ENCODE peak calls at places on chromosome 19, in six cellular contexts. One of them, this sample, is unnamed.

GRCh38 chr19:30653646-30654386 is 281.6 kb downstream of the ZNF536 start:
- DNase-seq in A549: no peak
- DNase-seq in ovary: no peak
- DNase-seq in tibial nerve: no peak
- DNase-seq in stomach: no peak
- DNase-seq in sigmoid colon: no peak
- DNase-seq in this sample: no peak

GRCh38 chr19:35037716-35038622 is 3.6 kb upstream of the HPN start:
- DNase-seq in A549: no peak
- DNase-seq in ovary: no peak
- DNase-seq in tibial nerve: no peak
- DNase-seq in stomach: no peak
- DNase-seq in sigmoid colon: no peak
- DNase-seq in this sample: no peak

GRCh38 chr19:33298146-33298911 is 4.0 kb downstream of the CEBPA start:
- DNase-seq in A549: no peak
- DNase-seq in ovary: no peak
- DNase-seq in tibial nerve: no peak
- DNase-seq in stomach: peak; percentile 39
- DNase-seq in sigmoid colon: peak; percentile 62
- DNase-seq in this sample: peak; percentile 90

GRCh38 chr19:4066682-4067395 is at the start of gene ZBTB7A:
- DNase-seq in A549: peak; percentile 70
- DNase-seq in ovary: peak; percentile 83
- DNase-seq in tibial nerve: peak; percentile 77
- DNase-seq in stomach: peak; percentile 91
- DNase-seq in sigmoid colon: peak; percentile 95
- DNase-seq in this sample: peak; percentile 96

GRCh38 chr19:679418-680286 is 3.5 kb downstream of the FSTL3 start:
- DNase-seq in A549: peak; percentile 59
- DNase-seq in ovary: peak; percentile 92
- DNase-seq in tibial nerve: peak; percentile 41
- DNase-seq in stomach: peak; percentile 57
- DNase-seq in sigmoid colon: peak; percentile 93
- DNase-seq in this sample: peak; percentile 57

GRCh38 chr19:45558399-45558878 is 26.2 kb downstream of the OPA3 start:
- DNase-seq in A549: peak; percentile 81
- DNase-seq in ovary: no peak
- DNase-seq in tibial nerve: peak; percentile 31
- DNase-seq in stomach: peak; percentile 56
- DNase-seq in sigmoid colon: no peak
- DNase-seq in this sample: peak; percentile 65

GRCh38 chr19:39317476-39317875 is 3.2 kb downstream of the LRFN1 start:
- DNase-seq in A549: no peak
- DNase-seq in ovary: no peak
- DNase-seq in tibial nerve: no peak
- DNase-seq in stomach: no peak
- DNase-seq in sigmoid colon: no peak
- DNase-seq in this sample: no peak

GRCh38 chr19:45766293-45766918 is 2.6 kb downstream of the SIX5 start:
- DNase-seq in A549: no peak
- DNase-seq in ovary: peak; percentile 63
- DNase-seq in tibial nerve: no peak
- DNase-seq in stomach: no peak
- DNase-seq in sigmoid colon: peak; percentile 71
- DNase-seq in this sample: peak; percentile 74

GRCh38 chr19:7507884-7508283 is 8.0 kb upstream of the ZNF358 start:
- DNase-seq in A549: peak; percentile 79
- DNase-seq in ovary: peak; percentile 84
- DNase-seq in tibial nerve: peak; percentile 56
- DNase-seq in stomach: peak; percentile 80
- DNase-seq in sigmoid colon: peak; percentile 83
- DNase-seq in this sample: peak; percentile 87

GRCh38 chr19:1470864-1471513 is 8.0 kb downstream of the C19orf25 start:
- DNase-seq in A549: no peak
- DNase-seq in ovary: no peak
- DNase-seq in tibial nerve: no peak
- DNase-seq in stomach: no peak
- DNase-seq in sigmoid colon: no peak
- DNase-seq in this sample: peak; percentile 86

GRCh38 chr19:45779231-45780145 is 2.8 kb downstream of the DMPK start:
- DNase-seq in A549: peak; percentile 94
- DNase-seq in ovary: peak; percentile 96
- DNase-seq in tibial nerve: peak; percentile 90
- DNase-seq in stomach: peak; percentile 98
- DNase-seq in sigmoid colon: peak; percentile 96
- DNase-seq in this sample: peak; percentile 97

GRCh38 chr19:46068345-46069258 is 27.8 kb upstream of the IGFL4 start:
- DNase-seq in A549: peak; percentile 68
- DNase-seq in ovary: no peak
- DNase-seq in tibial nerve: no peak
- DNase-seq in stomach: no peak
- DNase-seq in sigmoid colon: no peak
- DNase-seq in this sample: no peak

GRCh38 chr19:5953034-5953589 is 24.8 kb downstream of the RANBP3 start:
- DNase-seq in A549: no peak
- DNase-seq in ovary: no peak
- DNase-seq in tibial nerve: no peak
- DNase-seq in stomach: no peak
- DNase-seq in sigmoid colon: peak; percentile 22
- DNase-seq in this sample: no peak

GRCh38 chr19:55257461-55258411 is 1.1 kb downstream of the PPP6R1 start:
- DNase-seq in A549: no peak
- DNase-seq in ovary: no peak
- DNase-seq in tibial nerve: no peak
- DNase-seq in stomach: no peak
- DNase-seq in sigmoid colon: no peak
- DNase-seq in this sample: no peak

GRCh38 chr19:36686365-36687213 is 823 bp upstream of the ZNF567 start:
- DNase-seq in A549: no peak
- DNase-seq in ovary: peak; percentile 44
- DNase-seq in tibial nerve: no peak
- DNase-seq in stomach: no peak
- DNase-seq in sigmoid colon: no peak
- DNase-seq in this sample: peak; percentile 25

GRCh38 chr19:11450570-11451326 is 15.3 kb downstream of the PRKCSH start:
- DNase-seq in A549: no peak
- DNase-seq in ovary: no peak
- DNase-seq in tibial nerve: no peak
- DNase-seq in stomach: no peak
- DNase-seq in sigmoid colon: no peak
- DNase-seq in this sample: no peak

GRCh38 chr19:33998739-33999345 is 173.5 kb upstream of the LSM14A start:
- DNase-seq in A549: peak; percentile 44
- DNase-seq in ovary: no peak
- DNase-seq in tibial nerve: no peak
- DNase-seq in stomach: no peak
- DNase-seq in sigmoid colon: no peak
- DNase-seq in this sample: no peak

GRCh38 chr19:48354332-48354992 is 9.3 kb downstream of the TMEM143 start:
- DNase-seq in A549: peak; percentile 92
- DNase-seq in ovary: no peak
- DNase-seq in tibial nerve: no peak
- DNase-seq in stomach: no peak
- DNase-seq in sigmoid colon: no peak
- DNase-seq in this sample: no peak

GRCh38 chr19:45636275-45636674 is 2.9 kb downstream of the EML2 start:
- DNase-seq in A549: no peak
- DNase-seq in ovary: no peak
- DNase-seq in tibial nerve: no peak
- DNase-seq in stomach: no peak
- DNase-seq in sigmoid colon: no peak
- DNase-seq in this sample: no peak

GRCh38 chr19:45554481-45554880 is 30.1 kb downstream of the OPA3 start:
- DNase-seq in A549: no peak
- DNase-seq in ovary: no peak
- DNase-seq in tibial nerve: no peak
- DNase-seq in stomach: no peak
- DNase-seq in sigmoid colon: no peak
- DNase-seq in this sample: no peak

GRCh38 chr19:35468637-35469036 is 20.6 kb downstream of the FFAR2 start:
- DNase-seq in A549: peak; percentile 82
- DNase-seq in ovary: peak; percentile 46
- DNase-seq in tibial nerve: peak; percentile 23
- DNase-seq in stomach: peak; percentile 70
- DNase-seq in sigmoid colon: no peak
- DNase-seq in this sample: no peak

GRCh38 chr19:34555447-34555846 is 73.9 kb downstream of the WTIP start:
- DNase-seq in A549: peak; percentile 18
- DNase-seq in ovary: no peak
- DNase-seq in tibial nerve: no peak
- DNase-seq in stomach: no peak
- DNase-seq in sigmoid colon: no peak
- DNase-seq in this sample: no peak

GRCh38 chr19:56350416-56351045 is 35.9 kb upstream of the ZSCAN5A start:
- DNase-seq in A549: peak; percentile 11
- DNase-seq in ovary: no peak
- DNase-seq in tibial nerve: peak; percentile 74
- DNase-seq in stomach: peak; percentile 39
- DNase-seq in sigmoid colon: no peak
- DNase-seq in this sample: no peak

GRCh38 chr19:12647490-12648071 is 19.0 kb downstream of the MAN2B1 start:
- DNase-seq in A549: no peak
- DNase-seq in ovary: peak; percentile 83
- DNase-seq in tibial nerve: peak; percentile 18
- DNase-seq in stomach: peak; percentile 82
- DNase-seq in sigmoid colon: peak; percentile 83
- DNase-seq in this sample: peak; percentile 89

GRCh38 chr19:12646551-12646950 is 20.0 kb downstream of the MAN2B1 start:
- DNase-seq in A549: no peak
- DNase-seq in ovary: no peak
- DNase-seq in tibial nerve: no peak
- DNase-seq in stomach: no peak
- DNase-seq in sigmoid colon: no peak
- DNase-seq in this sample: no peak

GRCh38 chr19:12647047-12647446 is 19.5 kb downstream of the MAN2B1 start:
- DNase-seq in A549: no peak
- DNase-seq in ovary: no peak
- DNase-seq in tibial nerve: no peak
- DNase-seq in stomach: no peak
- DNase-seq in sigmoid colon: no peak
- DNase-seq in this sample: no peak

GRCh38 chr19:12649941-12650340 is 16.6 kb downstream of the MAN2B1 start:
- DNase-seq in A549: no peak
- DNase-seq in ovary: no peak
- DNase-seq in tibial nerve: no peak
- DNase-seq in stomach: no peak
- DNase-seq in sigmoid colon: no peak
- DNase-seq in this sample: no peak

GRCh38 chr19:12648088-12648487 is 18.5 kb downstream of the MAN2B1 start:
- DNase-seq in A549: no peak
- DNase-seq in ovary: peak; percentile 61
- DNase-seq in tibial nerve: no peak
- DNase-seq in stomach: no peak
- DNase-seq in sigmoid colon: no peak
- DNase-seq in this sample: peak; percentile 86
- TF ChIP-seq POLR2A in A549: no peak
- TF ChIP-seq POLR2A in ovary: no peak
- TF ChIP-seq POLR2A in tibial nerve: no peak
- TF ChIP-seq POLR2A in stomach: no peak
- TF ChIP-seq POLR2A in sigmoid colon: no peak
- TF ChIP-seq POLR2A in this sample: no peak

GRCh38 chr19:18833141-18833476 is 1.4 kb downstream of the UPF1 start:
- DNase-seq in A549: no peak
- DNase-seq in ovary: no peak
- DNase-seq in tibial nerve: no peak
- DNase-seq in stomach: no peak
- DNase-seq in sigmoid colon: no peak
- DNase-seq in this sample: no peak

GRCh38 chr19:18833849-18834643 is 2.3 kb downstream of the UPF1 start:
- DNase-seq in A549: no peak
- DNase-seq in ovary: no peak
- DNase-seq in tibial nerve: no peak
- DNase-seq in stomach: no peak
- DNase-seq in sigmoid colon: no peak
- DNase-seq in this sample: peak; percentile 46

GRCh38 chr19:18832331-18833140 is 777 bp downstream of the UPF1 start:
- DNase-seq in A549: peak; percentile 25
- DNase-seq in ovary: peak; percentile 67
- DNase-seq in tibial nerve: no peak
- DNase-seq in stomach: no peak
- DNase-seq in sigmoid colon: no peak
- DNase-seq in this sample: peak; percentile 41

GRCh38 chr19:18831524-18832330 is at the start of gene UPF1:
- DNase-seq in A549: peak; percentile 72
- DNase-seq in ovary: peak; percentile 96
- DNase-seq in tibial nerve: peak; percentile 76
- DNase-seq in stomach: peak; percentile 94
- DNase-seq in sigmoid colon: peak; percentile 95
- DNase-seq in this sample: peak; percentile 100

GRCh38 chr19:18834644-18834984 is 2.9 kb downstream of the UPF1 start:
- DNase-seq in A549: no peak
- DNase-seq in ovary: no peak
- DNase-seq in tibial nerve: no peak
- DNase-seq in stomach: no peak
- DNase-seq in sigmoid colon: no peak
- DNase-seq in this sample: no peak
- H3K9me3 ChIP-seq in A549: no peaks in the 10 kb centered on the region
- H3K9me3 ChIP-seq in ovary: no peaks in the 10 kb centered on the region
- H3K9me3 ChIP-seq in tibial nerve: no peaks in the 10 kb centered on the region
- H3K9me3 ChIP-seq in stomach: no peaks in the 10 kb centered on the region
- H3K9me3 ChIP-seq in sigmoid colon: no peaks in the 10 kb centered on the region
- H3K9me3 ChIP-seq in this sample: no peaks in the 10 kb centered on the region

GRCh38 chr19:58543826-58544590 is at the start of gene TRIM28:
- DNase-seq in A549: peak; percentile 100
- DNase-seq in ovary: peak; percentile 100
- DNase-seq in tibial nerve: peak; percentile 98
- DNase-seq in stomach: peak; percentile 99
- DNase-seq in sigmoid colon: peak; percentile 99
- DNase-seq in this sample: peak; percentile 100
- TF ChIP-seq EP300 in A549: no peak
- TF ChIP-seq EP300 in ovary: peak; percentile 74
- TF ChIP-seq EP300 in tibial nerve: peak; percentile 95
- TF ChIP-seq EP300 in stomach: no peak
- TF ChIP-seq EP300 in sigmoid colon: no peak
- TF ChIP-seq EP300 in this sample: peak; percentile 39

DNA sequence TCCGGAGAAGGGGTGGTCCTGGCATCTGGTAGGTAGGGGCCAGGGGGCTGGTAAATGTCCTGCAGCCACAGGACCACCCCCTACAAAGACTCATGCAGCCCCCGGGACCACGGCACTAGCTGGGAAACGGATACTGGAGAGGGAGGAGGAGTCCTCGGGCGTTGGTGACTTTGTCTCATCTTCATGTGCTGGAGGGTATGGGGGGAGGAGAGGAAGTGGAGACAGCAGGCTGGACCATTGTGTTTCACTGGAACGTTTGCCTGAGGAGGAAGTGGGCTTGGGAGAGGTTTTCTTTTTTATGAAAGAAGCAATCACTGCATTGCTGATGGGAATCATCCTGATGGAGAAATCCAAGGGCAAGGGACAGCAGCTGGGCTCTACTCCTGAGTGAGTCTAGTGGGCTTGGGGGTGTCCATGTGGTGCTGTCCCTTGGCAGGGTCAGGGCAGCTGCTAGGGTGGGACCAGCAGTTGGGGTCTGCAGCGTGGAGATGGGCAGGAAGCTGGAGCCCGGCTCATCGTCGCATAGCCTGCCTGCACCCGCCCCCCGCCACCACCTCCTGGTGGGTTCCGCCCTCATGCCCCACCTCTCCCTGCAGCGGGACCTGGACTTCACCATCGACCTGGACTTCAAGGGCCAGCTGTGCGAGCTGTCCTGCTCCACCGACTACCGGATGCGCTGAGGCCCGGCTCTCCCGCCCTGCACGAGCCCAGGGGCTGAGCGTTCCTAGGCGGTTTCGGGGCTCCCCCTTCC is 1.7 kb upstream of the ADM5 start:
- DNase-seq in A549: no peak
- DNase-seq in ovary: no peak
- DNase-seq in tibial nerve: no peak
- DNase-seq in stomach: no peak
- DNase-seq in sigmoid colon: no peak
- DNase-seq in this sample: no peak
- TF ChIP-seq POLR2A in A549: no peak
- TF ChIP-seq POLR2A in ovary: no peak
- TF ChIP-seq POLR2A in tibial nerve: no peak
- TF ChIP-seq POLR2A in stomach: no peak
- TF ChIP-seq POLR2A in sigmoid colon: no peak
- TF ChIP-seq POLR2A in this sample: no peak